ENCODE peak calls at places on chromosomes 12 and 14, in eight cellular contexts. T is GM20000, D is endodermal cell, B is PC-3, A is fibroblast of pulmonary artery, U is progenitor cell of endocrine pancreas, W is AG04450, G is AG09309. J is an unnamed sample.

GRCh38 chr12:114858388-114859146 is 174.6 kb upstream of the TBX3 start:
- DNase-seq in U (no peak), B (peak), D (peak), A (no peak), T (no peak), W (no peak), G (no peak), J (no peak)

GRCh38 chr12:70278945-70279344 is 35.7 kb downstream of the CNOT2 start:
- DNase-seq in T (no peak), B (no peak), U (no peak), A (no peak), W (no peak), D (no peak), G (no peak), J (no peak)

GRCh38 chr12:7905071-7905470 is 30.9 kb downstream of the SLC2A3 start:
- DNase-seq in T (no peak), U (no peak), D (no peak), W (no peak), G (no peak), A (peak), B (peak), J (no peak)

GRCh38 chr12:42779186-42779859 is 189.8 kb upstream of the PRICKLE1 start:
- DNase-seq in G (peak), T (no peak), B (peak), U (no peak), D (no peak), W (no peak), A (peak), J (no peak)

GRCh38 chr12:109880049-109880931 is at the start of gene GLTP:
- DNase-seq in B (peak), G (no peak), D (peak), A (peak), T (peak), W (no peak), U (peak), J (peak)

GRCh38 chr12:96208346-96208745 is 14.2 kb downstream of the ELK3 start:
- DNase-seq in A (peak), W (no peak), U (no peak), T (no peak), D (no peak), B (peak), G (peak), J (no peak)

GRCh38 chr12:9587903-9588600 is 19.7 kb downstream of the KLRB1 start:
- DNase-seq in T (no peak), A (no peak), W (no peak), B (no peak), D (no peak), U (no peak), G (no peak), J (no peak)

GRCh38 chr12:88493651-88494050 is 86.6 kb downstream of the KITLG start:
- DNase-seq in G (no peak), U (no peak), B (peak), W (peak), T (no peak), A (peak), D (no peak), J (no peak)

GRCh38 chr12:11780521-11781101 is 131.1 kb downstream of the ETV6 start:
- DNase-seq in G (no peak), A (no peak), D (no peak), T (no peak), W (no peak), B (no peak), U (no peak), J (no peak)

GRCh38 chr12:93722179-93722578 is 45.0 kb downstream of the CRADD start:
- DNase-seq in A (no peak), B (no peak), U (no peak), W (no peak), G (no peak), T (no peak), D (no peak), J (no peak)

GRCh38 chr14:100860556-100861187 is 34.8 kb downstream of the MEG3 start:
- DNase-seq in A (no peak), T (no peak), G (no peak), W (no peak), B (no peak), D (no peak), U (no peak), J (no peak)

GRCh38 chr14:89892953-89893352 is 61.6 kb downstream of the EFCAB11 start:
- DNase-seq in W (no peak), G (no peak), D (no peak), U (no peak), T (no peak), A (no peak), B (no peak), J (no peak)

GRCh38 chr12:120199025-120199424 is 1.9 kb downstream of the RPLP0 start:
- DNase-seq in A (no peak), W (no peak), G (no peak), D (peak), T (no peak), B (peak), U (no peak), J (no peak)

GRCh38 chr14:92783813-92784431 is 10.2 kb upstream of the GOLGA5 start:
- DNase-seq in D (no peak), G (peak), T (peak), W (peak), B (peak), A (peak), U (no peak), J (peak)

GRCh38 chr14:21056520-21057163 is 980 bp upstream of the RNASE8 start:
- DNase-seq in T (no peak), D (no peak), U (no peak), G (no peak), W (no peak), B (peak), A (no peak), J (no peak)

GRCh38 chr12:26737487-26738030 is 95.4 kb downstream of the ITPR2 start:
- DNase-seq in U (no peak), A (no peak), D (no peak), T (no peak), B (no peak), G (no peak), W (no peak), J (no peak)

GRCh38 chr12:96770239-96770780 is 136.7 kb upstream of the NEDD1 start:
- DNase-seq in W (no peak), B (peak), D (no peak), A (no peak), T (no peak), U (no peak), G (no peak), J (no peak)

GRCh38 chr14:99602054-99602787 is 1.8 kb downstream of the CCDC85C start:
- DNase-seq in G (no peak), W (no peak), A (no peak), U (no peak), T (no peak), B (peak), D (no peak), J (no peak)

GRCh38 chr14:99600232-99600888 is 3.6 kb downstream of the CCDC85C start:
- DNase-seq in D (no peak), B (no peak), G (no peak), A (no peak), W (no peak), U (no peak), T (no peak), J (no peak)

GRCh38 chr14:99602788-99603415 is 1.1 kb downstream of the CCDC85C start:
- DNase-seq in B (no peak), U (no peak), G (no peak), A (no peak), W (no peak), D (peak), T (no peak), J (peak)

GRCh38 chr14:99599440-99599839 is 4.6 kb downstream of the CCDC85C start:
- DNase-seq in A (no peak), T (no peak), D (no peak), U (no peak), G (no peak), B (no peak), W (no peak), J (no peak)

DNA sequence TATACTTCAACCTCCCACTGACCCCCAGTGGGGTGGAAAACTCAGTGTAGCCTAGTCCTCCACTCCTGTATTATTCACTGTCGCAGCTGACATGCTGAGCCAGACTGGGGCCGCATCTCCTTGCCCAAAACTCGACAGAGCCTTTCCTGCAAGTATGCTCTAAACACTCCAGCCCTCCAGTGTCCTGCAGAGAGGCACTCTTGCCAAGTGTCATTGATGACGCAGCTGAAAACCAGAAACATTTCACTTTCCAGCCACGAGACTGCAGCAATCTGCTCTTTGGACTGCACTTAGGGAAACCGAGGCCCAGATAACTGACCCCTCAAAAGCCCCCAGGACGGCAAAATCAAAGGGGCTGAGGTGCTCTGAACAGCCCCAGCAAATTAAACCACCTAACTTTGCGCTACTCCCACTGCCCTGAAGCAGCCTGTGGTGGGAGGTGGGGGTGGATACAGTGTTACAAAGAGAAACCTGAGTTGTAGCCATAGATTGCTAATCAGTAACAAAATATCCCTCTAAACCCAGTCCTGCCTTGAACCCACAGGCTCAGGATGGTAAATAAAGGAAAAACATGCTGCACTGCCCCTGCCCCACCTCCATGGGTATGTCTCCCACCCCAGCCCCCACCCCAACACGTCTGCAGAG is 2.6 kb downstream of the CCDC85C start:
- DNase-seq in D (no peak), U (no peak), G (no peak), B (peak), W (no peak), A (no peak), T (no peak), J (no peak)
- TF ChIP-seq CTCF in D (no peak), U (no peak), G (no peak), B (no peak), W (peak), A (no peak), T (no peak), J (no peak)

GRCh38 chr12:116535241-116535640 is 23.9 kb upstream of the MAP1LC3B2 start:
- DNase-seq in A (no peak), D (no peak), G (no peak), W (no peak), T (no peak), B (no peak), U (no peak), J (no peak)
- TF ChIP-seq CTCF in A (no peak), D (no peak), G (no peak), W (no peak), T (no peak), B (no peak), U (no peak), J (no peak)

GRCh38 chr12:6494968-6495367 is 1.1 kb downstream of the NCAPD2 start:
- DNase-seq in W (no peak), G (no peak), T (no peak), A (no peak), B (peak), U (no peak), D (no peak), J (no peak)
- TF ChIP-seq CTCF in W (no peak), G (no peak), T (no peak), A (no peak), B (no peak), U (no peak), D (no peak), J (no peak)

GRCh38 chr12:4030938-4031702 is 157.9 kb upstream of the PARP11 start:
- DNase-seq in A (peak), D (peak), T (peak), W (peak), G (peak), U (peak), B (peak), J (peak)
- TF ChIP-seq CTCF in A (no peak), D (no peak), T (no peak), W (no peak), G (no peak), U (no peak), B (no peak), J (no peak)

DNA sequence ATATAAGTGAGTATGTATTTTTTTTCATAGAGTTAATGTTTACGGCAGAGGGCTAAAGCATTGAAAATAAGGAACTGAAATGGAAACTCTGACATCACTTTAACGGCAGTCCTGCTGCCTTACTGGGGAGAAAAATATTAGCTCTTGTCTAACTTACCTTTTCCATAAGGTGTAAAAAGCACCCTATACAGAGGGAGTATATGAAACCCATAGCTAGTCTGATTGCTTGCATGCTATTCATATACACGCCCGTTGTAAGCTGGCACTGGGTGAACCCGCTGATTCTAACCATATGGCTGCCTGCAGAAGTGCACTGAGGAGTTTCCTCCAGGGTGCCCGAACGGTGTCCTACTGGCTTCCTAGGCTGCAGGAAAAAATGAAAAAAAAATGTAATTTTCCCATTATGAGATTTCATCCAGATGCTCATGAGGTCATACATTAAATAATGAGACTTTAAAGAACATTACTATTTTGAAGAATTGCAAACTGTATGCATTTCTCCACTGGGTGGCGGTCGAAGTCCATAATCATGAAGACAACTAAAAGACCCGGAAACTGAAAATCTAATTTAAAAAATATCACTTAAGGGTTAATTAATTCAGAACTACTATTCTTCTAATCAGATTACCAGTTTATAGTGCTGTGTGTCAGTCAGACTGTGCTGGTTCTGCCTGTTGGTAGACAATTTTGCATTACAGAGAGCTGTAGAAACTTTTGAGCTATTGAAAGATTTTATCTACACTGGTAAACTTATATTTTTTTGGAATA is 144.7 kb downstream of the ALX1 start:
- DNase-seq in A (peak), B (peak), U (peak), W (no peak), T (peak), D (peak), G (no peak), J (peak)
- TF ChIP-seq CTCF in A (peak), B (peak), U (peak), W (peak), T (peak), D (peak), G (peak), J (peak)

DNA sequence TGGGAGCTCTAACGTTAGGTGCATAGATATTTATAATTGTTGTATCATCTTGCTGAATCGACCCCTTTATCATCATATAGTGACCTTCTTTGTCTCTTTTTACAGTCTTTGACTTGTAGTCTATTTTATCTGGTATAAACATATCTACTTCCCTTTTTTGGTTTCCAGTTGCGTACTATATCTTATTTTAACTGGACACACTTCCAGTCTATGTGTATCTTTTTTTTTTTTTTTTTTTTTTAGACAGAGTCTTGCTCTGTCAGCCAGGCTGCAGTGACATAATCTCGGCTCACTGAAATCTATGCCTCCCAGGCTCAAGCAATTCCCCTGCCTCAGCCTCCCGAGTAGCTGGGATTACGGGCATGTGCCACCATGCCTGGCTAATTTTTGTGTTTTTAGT is 41.9 kb upstream of the ZFP36L1 start:
- DNase-seq in B (no peak), A (no peak), T (no peak), G (no peak), D (no peak), U (no peak), W (no peak), J (no peak)
- TF ChIP-seq CTCF in B (no peak), A (no peak), T (no peak), G (no peak), D (no peak), U (no peak), W (no peak), J (no peak)

J was measured in endothelial cell.